ENCODE peak calls at places on chromosomes 12 and 14, in five cellular contexts. One of them, this sample, is unnamed.

GRCh38 chr12:2960432-2960956 is 1.3 kb downstream of the TEAD4 start:
- DNase-seq in lower leg skin: no peak
- DNase-seq in NCI-H69: peak; percentile 44
- DNase-seq in Peyer's patch: no peak
- DNase-seq in AG08395: peak; percentile 43
- DNase-seq in this sample: no peak

GRCh38 chr14:73752297-73752992 is 38.3 kb upstream of the PNMA1 start:
- DNase-seq in AG08395: peak; percentile 86
- DNase-seq in NCI-H69: peak; percentile 84
- DNase-seq in Peyer's patch: peak; percentile 55
- DNase-seq in lower leg skin: peak; percentile 55
- DNase-seq in this sample: no peak

GRCh38 chr12:132026796-132027500 is 77.2 kb downstream of the EP400 start:
- DNase-seq in AG08395: no peak
- DNase-seq in Peyer's patch: no peak
- DNase-seq in NCI-H69: no peak
- DNase-seq in lower leg skin: no peak
- DNase-seq in this sample: no peak

GRCh38 chr12:57723630-57723962 is 14.9 kb downstream of the AGAP2 start:
- DNase-seq in lower leg skin: no peak
- DNase-seq in Peyer's patch: no peak
- DNase-seq in NCI-H69: no peak
- DNase-seq in AG08395: no peak
- DNase-seq in this sample: no peak

GRCh38 chr12:101415228-101415627 is 7.7 kb upstream of the ARL1 start:
- DNase-seq in AG08395: no peak
- DNase-seq in NCI-H69: no peak
- DNase-seq in Peyer's patch: no peak
- DNase-seq in lower leg skin: no peak
- DNase-seq in this sample: no peak

GRCh38 chr14:67562776-67563150 is 29.7 kb downstream of the PLEKHH1 start:
- DNase-seq in Peyer's patch: no peak
- DNase-seq in lower leg skin: no peak
- DNase-seq in AG08395: no peak
- DNase-seq in NCI-H69: no peak
- DNase-seq in this sample: no peak

GRCh38 chr12:124976999-124977398 is 11.9 kb downstream of the DHX37 start:
- DNase-seq in Peyer's patch: no peak
- DNase-seq in lower leg skin: no peak
- DNase-seq in AG08395: no peak
- DNase-seq in NCI-H69: no peak
- DNase-seq in this sample: no peak

GRCh38 chr12:99339663-99340062 is 307.9 kb upstream of the GARIN6 start:
- DNase-seq in AG08395: no peak
- DNase-seq in NCI-H69: no peak
- DNase-seq in Peyer's patch: no peak
- DNase-seq in lower leg skin: no peak
- DNase-seq in this sample: no peak

GRCh38 chr12:122946690-122947271 is 19.5 kb downstream of the ABCB9 start:
- DNase-seq in AG08395: peak; percentile 99
- DNase-seq in Peyer's patch: peak; percentile 68
- DNase-seq in NCI-H69: peak; percentile 73
- DNase-seq in lower leg skin: peak; percentile 98
- DNase-seq in this sample: no peak